ENCODE peak calls at places on chromosome 18, in four cellular contexts. K is Panc1, R is endodermal cell, C is gastrocnemius medialis. A is an unnamed sample.

GRCh38 chr18:2981212-2981728 is 31.7 kb downstream of the LPIN2 start:
- DNase-seq in C (no peak), R (no peak), K (peak; percentile 64), A (no peak)

GRCh38 chr18:51107082-51107481 is 77.1 kb downstream of the SMAD4 start:
- DNase-seq in R (no peak), K (no peak), C (no peak), A (no peak)

GRCh38 chr18:32661486-32662299 is 111.1 kb downstream of the KLHL14 start:
- DNase-seq in R (no peak), K (peak; percentile 33), C (no peak), A (no peak)

GRCh38 chr18:62767321-62767720 is 52.0 kb downstream of the PHLPP1 start:
- DNase-seq in R (no peak), C (no peak), K (no peak), A (no peak)

GRCh38 chr18:48931680-48932461 is 18.9 kb downstream of the SMAD7 start:
- DNase-seq in R (no peak), C (no peak), K (no peak), A (no peak)

GRCh38 chr18:59220164-59220783 is 316 bp downstream of the GRP start:
- DNase-seq in C (no peak), K (no peak), R (peak; percentile 75), A (no peak)

GRCh38 chr18:33951031-33951430 is 273.7 kb downstream of the NOL4 start:
- DNase-seq in R (no peak), C (no peak), K (no peak), A (no peak)

GRCh38 chr18:80169607-80170006 is 60.5 kb downstream of the ADNP2 start:
- DNase-seq in R (no peak), K (no peak), C (no peak), A (no peak)

GRCh38 chr18:43978174-43978573 is 700.9 kb upstream of the SYT4 start:
- DNase-seq in K (no peak), C (no peak), R (no peak), A (no peak)

GRCh38 chr18:37564796-37565137 is 831 bp downstream of the CELF4 start:
- DNase-seq in R (peak; percentile 95), K (no peak), C (no peak), A (peak; percentile 33)

GRCh38 chr18:49371786-49372185 is 88.7 kb downstream of the DYM start:
- DNase-seq in C (no peak), R (no peak), K (no peak), A (no peak)

GRCh38 chr18:71899183-71899582 is 645.0 kb downstream of the CBLN2 start:
- DNase-seq in C (no peak), K (no peak), R (no peak), A (no peak)

GRCh38 chr18:42137671-42138375 is 182.8 kb downstream of the PIK3C3 start:
- DNase-seq in R (no peak), K (no peak), C (no peak), A (no peak)

GRCh38 chr18:26941608-26942007 is 76.1 kb upstream of the AQP4 start:
- DNase-seq in C (no peak), K (no peak), R (no peak), A (no peak)

GRCh38 chr18:58056847-58057246 is 12.8 kb downstream of the NEDD4L start:
- DNase-seq in K (no peak), C (no peak), R (no peak), A (no peak)

GRCh38 chr18:50398947-50399346 is 24.1 kb downstream of the SKA1 start:
- DNase-seq in K (no peak), C (no peak), R (peak; percentile 69), A (no peak)

GRCh38 chr18:51624311-51624710 is 426.8 kb upstream of the MEX3C start:
- DNase-seq in C (no peak), R (no peak), K (no peak), A (no peak)

GRCh38 chr18:5417342-5417741 is 121.8 kb upstream of the ZBTB14 start:
- DNase-seq in R (no peak), C (peak; percentile 15), K (no peak), A (peak; percentile 25)

GRCh38 chr18:59783138-59783537 is 85.9 kb upstream of the CCBE1 start:
- DNase-seq in K (peak; percentile 47), C (no peak), R (peak; percentile 85), A (no peak)

GRCh38 chr18:49561127-49561376 is 805 bp upstream of the LIPG start:
- DNase-seq in K (no peak), R (no peak), C (no peak), A (peak; percentile 37)

GRCh38 chr18:23837591-23837990 is 148.3 kb downstream of the LAMA3 start:
- DNase-seq in R (no peak), C (no peak), K (no peak), A (no peak)

GRCh38 chr18:3103576-3103975 is 90.6 kb upstream of the LPIN2 start:
- DNase-seq in K (no peak), R (no peak), C (no peak), A (no peak)

GRCh38 chr18:27750014-27750413 is 426.9 kb downstream of the CDH2 start:
- DNase-seq in K (no peak), C (no peak), R (peak; percentile 92), A (peak; percentile 17)

GRCh38 chr18:9466911-9467310 is 8.4 kb upstream of the RALBP1 start:
- DNase-seq in K (no peak), R (no peak), C (no peak), A (no peak)

GRCh38 chr18:21933931-21934765 is 193.6 kb downstream of the MIB1 start:
- DNase-seq in R (peak; percentile 91), K (no peak), C (no peak), A (no peak)

GRCh38 chr18:13412017-13412416 is 193.5 kb downstream of the LDLRAD4 start:
- DNase-seq in C (no peak), K (no peak), R (no peak), A (no peak)

GRCh38 chr18:75170916-75171315 is 38.0 kb downstream of the PTGR3 start:
- DNase-seq in R (peak; percentile 46), K (no peak), C (no peak), A (no peak)

GRCh38 chr18:75172299-75173124 is 36.4 kb downstream of the PTGR3 start:
- DNase-seq in R (peak; percentile 29), C (no peak), K (no peak), A (no peak)

GRCh38 chr18:75168654-75169053 is 40.3 kb downstream of the PTGR3 start:
- DNase-seq in R (no peak), C (no peak), K (no peak), A (no peak)

GRCh38 chr18:75169411-75169810 is 39.5 kb downstream of the PTGR3 start:
- DNase-seq in R (peak; percentile 24), C (no peak), K (no peak), A (no peak)

DNA sequence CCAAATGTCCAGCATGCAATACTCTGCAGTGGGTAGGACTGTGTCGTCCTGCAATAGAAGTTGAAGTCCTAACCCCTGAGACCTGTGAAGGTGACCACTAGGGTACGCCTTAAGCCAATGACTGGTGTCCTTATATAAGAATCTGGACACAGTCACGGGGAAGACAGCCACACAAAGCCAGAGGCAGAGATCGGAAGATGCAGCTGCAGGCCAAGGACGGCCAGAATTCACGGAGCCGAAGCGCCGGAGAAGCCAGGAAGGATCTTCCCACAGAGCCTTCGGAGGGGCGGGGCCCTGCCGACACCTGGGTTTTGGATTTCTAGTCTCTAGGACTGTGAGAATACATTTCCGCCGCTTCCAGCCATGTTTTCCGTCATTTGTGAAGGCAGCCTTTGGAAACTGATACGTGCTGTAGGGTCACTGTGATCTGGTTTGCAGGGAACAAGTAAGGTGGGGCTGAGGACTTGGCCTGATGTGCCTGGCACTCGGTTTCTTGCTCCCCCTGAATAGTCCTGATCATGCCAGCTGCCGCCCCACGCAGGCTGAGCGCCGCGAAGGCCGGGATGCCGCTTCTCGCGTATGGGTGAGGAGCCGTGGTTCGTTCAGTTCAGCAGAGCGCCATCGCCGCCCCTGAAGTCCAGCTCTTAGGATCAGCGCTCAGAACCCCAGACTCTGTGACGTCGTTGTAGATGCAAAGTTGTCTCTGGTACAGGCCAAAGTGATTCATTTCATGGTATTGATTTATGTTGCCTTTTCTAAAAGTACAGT is 38.7 kb downstream of the PTGR3 start:
- DNase-seq in R (peak; percentile 53), K (no peak), C (no peak), A (no peak)
- TF ChIP-seq CTCF in R (peak; percentile 32), K (no peak), C (peak; percentile 17), A (no peak)

GRCh38 chr18:14948163-14948540 is 200.2 kb downstream of the ANKRD30B start:
- DNase-seq in K (no peak), C (no peak), R (no peak), A (no peak)
- H3K9me3 ChIP-seq in K (no peaks in the 10 kb centered on the region), C (no peaks in the 10 kb centered on the region), R (peaks cover 56% of the 10 kb centered on the region), A (no peaks in the 10 kb centered on the region)

DNA sequence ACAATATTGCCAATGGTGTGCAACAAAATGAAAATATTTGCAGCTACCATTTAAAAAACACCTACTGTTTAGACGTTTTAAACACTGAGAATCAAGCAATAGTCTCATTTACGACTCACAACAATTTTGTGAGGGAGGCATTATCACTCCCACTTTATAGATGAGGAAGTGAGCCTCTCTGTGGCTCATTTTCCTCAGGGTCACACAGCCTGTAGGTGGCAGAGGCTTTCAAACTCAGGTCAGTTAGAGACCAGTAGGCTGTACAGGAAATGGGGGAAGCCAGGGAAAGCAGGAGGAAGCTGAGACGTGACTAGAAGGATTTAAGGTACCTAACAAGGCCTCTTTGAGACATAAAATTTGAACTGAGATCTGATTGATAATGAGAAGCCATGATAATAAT is 95.0 kb upstream of the ZNF521 start:
- DNase-seq in C (no peak), R (no peak), K (no peak), A (no peak)
- TF ChIP-seq CTCF in C (no peak), R (peak; percentile 24), K (no peak), A (no peak)

DNA sequence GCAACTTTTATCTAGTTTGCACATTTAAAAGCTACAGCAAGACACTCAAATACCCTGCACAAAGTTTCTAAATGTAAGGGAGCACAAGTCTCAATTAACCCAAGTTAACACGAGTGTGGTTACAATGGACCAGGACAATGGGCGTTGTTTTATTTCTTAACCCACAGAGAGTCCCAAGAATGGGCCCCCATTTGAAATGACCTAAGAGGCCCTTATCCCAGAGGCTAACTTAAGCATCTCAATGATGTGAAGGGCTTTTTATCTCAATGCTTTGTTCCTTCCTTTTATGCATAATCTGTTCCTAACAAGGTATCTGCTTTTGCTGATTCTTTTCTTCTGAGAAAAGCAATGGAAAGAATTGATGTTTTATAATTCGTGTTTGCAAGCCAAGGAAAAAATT is 151.5 kb upstream of the SALL3 start:
- DNase-seq in C (no peak), K (no peak), R (no peak), A (no peak)
- H3K9me3 ChIP-seq in C (no peaks in the 10 kb centered on the region), K (peaks cover 3% of the 10 kb centered on the region), R (no peaks in the 10 kb centered on the region), A (no peaks in the 10 kb centered on the region)